ENCODE peak calls at places on chromosomes 13 and 19, in eight cellular contexts. Z is fibroblast of lung, Q is H7, C is BJ, T is Right ventricle myocardium superior, W is Daoy, X is esophagus muscularis mucosa, V is NCI-H69. I is an unnamed sample.

GRCh38 chr19:33432408-33433170 is 59.1 kb downstream of the CEBPG start:
- DNase-seq in X (no peak), C (no peak), Q (peak; percentile 35), V (peak; percentile 38), W (no peak), Z (no peak), T (peak; percentile 16), I (no peak)

GRCh38 chr19:16355293-16356043 is 30.8 kb downstream of the KLF2 start:
- DNase-seq in T (peak; percentile 70), X (no peak), Q (peak; percentile 52), V (no peak), W (peak; percentile 41), Z (no peak), C (no peak), I (no peak)

GRCh38 chr13:77919351-77920294 is 992 bp upstream of the EDNRB start:
- DNase-seq in C (no peak), Z (peak; percentile 27), T (peak; percentile 80), Q (peak; percentile 66), X (no peak), V (peak; percentile 12), W (peak; percentile 44), I (no peak)

GRCh38 chr13:106573855-106574254 is 5.9 kb upstream of the ARGLU1 start:
- DNase-seq in W (no peak), T (peak; percentile 64), V (no peak), C (no peak), Q (no peak), X (no peak), Z (peak; percentile 43), I (peak; percentile 62)

GRCh38 chr13:102172406-102172805 is 229.4 kb downstream of the FGF14 start:
- DNase-seq in V (no peak), C (no peak), T (no peak), Q (no peak), X (no peak), Z (no peak), W (no peak), I (no peak)

GRCh38 chr19:4130635-4131438 is 6.9 kb upstream of the MAP2K2 start:
- DNase-seq in Z (peak; percentile 85), W (peak; percentile 79), X (no peak), T (no peak), Q (peak; percentile 26), C (peak; percentile 57), V (no peak), I (no peak)

GRCh38 chr13:107642841-107643240 is 572.5 kb downstream of the LIG4 start:
- DNase-seq in W (no peak), Q (no peak), Z (peak; percentile 58), T (no peak), C (no peak), X (no peak), V (peak; percentile 85), I (no peak)

GRCh38 chr19:51372649-51373504 is at the start of gene NKG7:
- DNase-seq in W (peak; percentile 27), X (no peak), V (no peak), Z (no peak), T (peak; percentile 31), Q (no peak), C (no peak), I (no peak)

GRCh38 chr13:113857531-113858195 is 6.2 kb downstream of the GAS6 start:
- DNase-seq in C (no peak), V (no peak), X (no peak), Z (no peak), T (no peak), W (no peak), Q (peak; percentile 76), I (no peak)

GRCh38 chr19:33604651-33605050 is 17.1 kb upstream of the CHST8 start:
- DNase-seq in W (no peak), Q (no peak), Z (no peak), X (no peak), V (no peak), C (no peak), T (no peak), I (no peak)

GRCh38 chr13:51125495-51126226 is 14.6 kb upstream of the C13orf42 start:
- DNase-seq in W (peak; percentile 63), Q (peak; percentile 74), T (peak; percentile 53), X (peak; percentile 89), V (peak; percentile 74), Z (peak; percentile 56), C (no peak), I (no peak)

GRCh38 chr13:71359641-71360040 is 507.4 kb downstream of the DACH1 start:
- DNase-seq in Z (peak; percentile 18), V (no peak), C (no peak), W (no peak), X (no peak), Q (no peak), T (no peak), I (no peak)

GRCh38 chr19:16041571-16042386 is 34.5 kb upstream of the TPM4 start:
- DNase-seq in C (no peak), X (no peak), V (peak; percentile 67), T (peak; percentile 88), Q (peak; percentile 96), W (peak; percentile 81), Z (peak; percentile 69), I (peak; percentile 89)

GRCh38 chr13:48068036-48068435 is 26.9 kb downstream of the MED4 start:
- DNase-seq in T (no peak), Q (no peak), W (no peak), C (no peak), Z (no peak), V (no peak), X (no peak), I (no peak)

GRCh38 chr13:83221813-83222241 is 660.4 kb downstream of the SLITRK1 start:
- DNase-seq in Z (peak; percentile 64), X (no peak), V (no peak), C (peak; percentile 72), W (no peak), Q (no peak), T (no peak), I (no peak)

GRCh38 chr13:26425439-26426358 is 131.8 kb upstream of the WASF3 start:
- DNase-seq in Q (no peak), V (peak; percentile 73), Z (peak; percentile 8), W (no peak), C (no peak), T (peak; percentile 50), X (no peak), I (no peak)

GRCh38 chr19:362683-363082 is 18.1 kb upstream of the MIER2 start:
- DNase-seq in X (no peak), W (no peak), T (peak; percentile 4), Z (no peak), Q (no peak), V (no peak), C (no peak), I (no peak)

GRCh38 chr19:46803555-46803954 is 15.2 kb upstream of the SLC1A5 start:
- DNase-seq in T (no peak), Q (no peak), C (no peak), X (no peak), V (no peak), Z (no peak), W (no peak), I (no peak)

GRCh38 chr13:50721664-50721976 is 121.9 kb downstream of the DLEU7 start:
- DNase-seq in W (no peak), C (no peak), Q (no peak), X (no peak), V (no peak), Z (no peak), T (no peak), I (no peak)

GRCh38 chr19:10819124-10820060 is 16.6 kb downstream of the TMED1 start:
- DNase-seq in Z (no peak), V (no peak), Q (no peak), X (no peak), T (peak; percentile 40), W (no peak), C (no peak), I (no peak)

GRCh38 chr13:75749407-75749806 is 113.3 kb downstream of the LMO7 start:
- DNase-seq in T (no peak), W (peak; percentile 10), X (no peak), Q (no peak), C (no peak), V (peak; percentile 74), Z (peak; percentile 59), I (peak; percentile 45)

GRCh38 chr19:35232912-35233311 is 4.4 kb upstream of the FAM187B start:
- DNase-seq in Z (no peak), C (no peak), X (peak; percentile 86), W (no peak), Q (no peak), V (no peak), T (no peak), I (no peak)

GRCh38 chr13:77222909-77223308 is 104.0 kb downstream of the MYCBP2 start:
- DNase-seq in C (no peak), Q (no peak), X (no peak), Z (no peak), V (no peak), T (no peak), W (no peak), I (no peak)

GRCh38 chr19:39845172-39845571 is 1.0 kb downstream of the FBL start:
- DNase-seq in T (no peak), V (no peak), C (no peak), X (no peak), W (no peak), Z (no peak), Q (no peak), I (no peak)

GRCh38 chr19:38055655-38056521 is 148.9 kb downstream of the SIPA1L3 start:
- DNase-seq in W (no peak), Q (peak; percentile 80), Z (no peak), V (peak; percentile 68), T (peak; percentile 11), X (no peak), C (no peak), I (no peak)

GRCh38 chr19:33518541-33518940 is 3.0 kb downstream of the PEPD start:
- DNase-seq in C (no peak), Z (no peak), V (no peak), X (no peak), T (no peak), Q (peak; percentile 71), W (no peak), I (no peak)

GRCh38 chr13:99812611-99813010 is 159.0 kb downstream of the ZIC5 start:
- DNase-seq in X (no peak), T (no peak), Q (no peak), C (peak; percentile 4), V (no peak), Z (no peak), W (peak; percentile 81), I (no peak)